ENCODE peak calls at places on chromosome 10, in seven cellular contexts. O is HCT116, U is HepG2, K is GM12878, Q is K562, I is SK-N-SH, Y is H1. L is an unnamed sample.

GRCh38 chr10:49608925-49609282 is 1.2 kb upstream of the SLC18A3 start:
- DNase-seq in Q (no peak), O (no peak), U (no peak), I (no peak), Y (no peak), K (no peak), L (no peak)

GRCh38 chr10:123567984-123568745 is 98.0 kb upstream of the GPR26 start:
- DNase-seq in Q (no peak), Y (no peak), K (no peak), U (no peak), O (no peak), I (no peak), L (no peak)

GRCh38 chr10:46546591-46547330 is 9.7 kb downstream of the GPRIN2 start:
- DNase-seq in K (no peak), I (no peak), U (no peak), Q (no peak), O (no peak), Y (no peak), L (no peak)

GRCh38 chr10:29849434-29849833 is 210.0 kb downstream of the JCAD start:
- DNase-seq in U (no peak), O (no peak), I (peak), Q (no peak), Y (no peak), K (no peak), L (no peak)

GRCh38 chr10:115772606-115773005 is 500.4 kb downstream of the GFRA1 start:
- DNase-seq in O (no peak), U (no peak), K (no peak), I (no peak), Q (no peak), Y (no peak), L (no peak)

GRCh38 chr10:109940117-109940516 is 16.8 kb upstream of the XPNPEP1 start:
- DNase-seq in Q (no peak), I (no peak), U (no peak), O (no peak), Y (no peak), K (no peak), L (no peak)

GRCh38 chr10:121800146-121800545 is 127.7 kb downstream of the ATE1 start:
- DNase-seq in Q (no peak), I (no peak), Y (no peak), K (no peak), O (no peak), U (no peak), L (no peak)

GRCh38 chr10:101287922-101288638 is 58.8 kb upstream of the LBX1 start:
- DNase-seq in Q (peak), U (peak), O (peak), K (no peak), I (peak), Y (no peak), L (no peak)

GRCh38 chr10:33422779-33423520 is 88.5 kb upstream of the NRP1 start:
- DNase-seq in I (no peak), U (no peak), Q (no peak), K (no peak), O (no peak), Y (no peak), L (no peak)

GRCh38 chr10:128853537-128853936 is 613.5 kb upstream of the MGMT start:
- DNase-seq in Q (no peak), O (no peak), I (no peak), U (no peak), Y (no peak), K (no peak), L (no peak)

GRCh38 chr10:62614389-62615157 is 189.9 kb upstream of the ADO start:
- DNase-seq in U (no peak), O (no peak), Q (no peak), K (peak), Y (no peak), I (no peak), L (no peak)

GRCh38 chr10:121357323-121357835 is 240.9 kb downstream of the FGFR2 start:
- DNase-seq in O (no peak), Q (no peak), K (no peak), I (peak), U (no peak), Y (no peak), L (no peak)

GRCh38 chr10:14723052-14723689 is 51.5 kb downstream of the FAM107B start:
- DNase-seq in Y (no peak), O (no peak), K (no peak), Q (no peak), I (no peak), U (no peak), L (no peak)

GRCh38 chr10:70191906-70192305 is 21.6 kb upstream of the SAR1A start:
- DNase-seq in O (no peak), Q (no peak), K (no peak), I (no peak), Y (no peak), U (no peak), L (no peak)

GRCh38 chr10:26697163-26697921 is at the start of gene PDSS1:
- DNase-seq in K (peak), I (peak), O (peak), Y (no peak), U (peak), Q (peak), L (peak)

GRCh38 chr10:54796876-54797275 is 4.2 kb downstream of the PCDH15 start:
- DNase-seq in O (no peak), Y (no peak), U (no peak), I (no peak), Q (no peak), K (no peak), L (no peak)

GRCh38 chr10:103504181-103504783 is 10.8 kb downstream of the NEURL1 start:
- DNase-seq in I (peak), U (peak), Y (no peak), K (peak), O (peak), Q (peak), L (no peak)

GRCh38 chr10:96043895-96044580 is 655 bp downstream of the CCNJ start:
- DNase-seq in Q (peak), O (no peak), U (peak), Y (no peak), I (peak), K (no peak), L (peak)

GRCh38 chr10:132926070-132926469 is 16.3 kb downstream of the CFAP46 start:
- DNase-seq in Q (no peak), K (no peak), Y (no peak), U (no peak), O (no peak), I (peak), L (no peak)

GRCh38 chr10:69684020-69684980 is 54.3 kb downstream of the FAM241B start:
- DNase-seq in I (peak), Y (no peak), Q (no peak), U (peak), K (no peak), O (no peak), L (no peak)

GRCh38 chr10:132319853-132320669 is 11.9 kb upstream of the LRRC27 start:
- DNase-seq in Q (peak), Y (no peak), I (no peak), O (no peak), K (peak), U (peak), L (peak)

GRCh38 chr10:97889461-97890265 is 40.0 kb downstream of the GOLGA7B start:
- DNase-seq in K (no peak), Y (peak), U (no peak), I (peak), O (peak), Q (peak), L (no peak)

GRCh38 chr10:116809528-116810500 is 39.5 kb upstream of the ENO4 start:
- DNase-seq in O (peak), Q (peak), U (peak), I (peak), K (no peak), Y (no peak), L (peak)

GRCh38 chr10:34679177-34679576 is 135.9 kb downstream of the PARD3 start:
- DNase-seq in O (no peak), U (no peak), K (no peak), Q (no peak), Y (no peak), I (no peak), L (peak)

GRCh38 chr10:46549171-46550075 is 7.0 kb downstream of the GPRIN2 start:
- DNase-seq in Y (no peak), Q (no peak), K (no peak), O (no peak), I (peak), U (no peak), L (no peak)

GRCh38 chr10:97399843-97400545 is 1.1 kb downstream of the RRP12 start:
- DNase-seq in O (peak), Q (peak), Y (no peak), K (no peak), U (peak), I (peak), L (peak)

GRCh38 chr10:114301177-114301576 is 62.1 kb downstream of the VWA2 start:
- DNase-seq in Q (peak), Y (no peak), I (no peak), O (no peak), K (no peak), U (no peak), L (no peak)

GRCh38 chr10:118850418-118851061 is 95.8 kb upstream of the CACUL1 start:
- DNase-seq in K (no peak), Q (peak), U (peak), I (peak), Y (peak), O (peak), L (no peak)

GRCh38 chr10:125629758-125630376 is 53.1 kb downstream of the TEX36 start:
- DNase-seq in O (peak), U (peak), K (no peak), Q (peak), Y (no peak), I (peak), L (peak)

GRCh38 chr10:118531105-118531851 is 64.2 kb downstream of the PRLHR start:
- DNase-seq in U (no peak), O (no peak), K (no peak), Y (no peak), Q (no peak), I (no peak), L (no peak)

GRCh38 chr10:34969171-34969570 is 121.0 kb downstream of the CUL2 start:
- DNase-seq in Y (no peak), U (no peak), Q (no peak), O (no peak), K (no peak), I (no peak), L (no peak)

GRCh38 chr10:62130948-62131347 is 137.7 kb downstream of the RTKN2 start:
- DNase-seq in I (no peak), Q (no peak), U (no peak), Y (no peak), O (no peak), K (no peak), L (no peak)

GRCh38 chr10:86648706-86649426 is 5.5 kb upstream of the OPN4 start:
- DNase-seq in K (no peak), I (peak), Q (no peak), Y (no peak), U (no peak), O (no peak), L (no peak)

GRCh38 chr10:53770903-53771302 is 998.3 kb upstream of the MBL2 start:
- DNase-seq in I (peak), K (no peak), U (no peak), Q (no peak), Y (no peak), O (no peak), L (no peak)

GRCh38 chr10:21100871-21101514 is 203.9 kb upstream of the NEBL start:
- DNase-seq in K (no peak), I (no peak), O (no peak), U (no peak), Q (no peak), Y (no peak), L (no peak)

GRCh38 chr10:689433-690226 is at the start of gene DIP2C:
- DNase-seq in I (peak), Q (no peak), U (peak), Y (no peak), K (no peak), O (peak), L (peak)

GRCh38 chr10:132961-133898 is 2.0 kb upstream of the ZMYND11 start:
- DNase-seq in I (no peak), Y (no peak), K (no peak), O (no peak), U (peak), Q (no peak), L (no peak)

GRCh38 chr10:3935141-3935540 is 150.1 kb upstream of the KLF6 start:
- DNase-seq in Y (no peak), K (peak), O (no peak), U (no peak), Q (no peak), I (no peak), L (no peak)
- TF ChIP-seq JUND in Y (no peak), K (peak), O (no peak), U (no peak), Q (no peak), I (no peak), L (no peak)

DNA sequence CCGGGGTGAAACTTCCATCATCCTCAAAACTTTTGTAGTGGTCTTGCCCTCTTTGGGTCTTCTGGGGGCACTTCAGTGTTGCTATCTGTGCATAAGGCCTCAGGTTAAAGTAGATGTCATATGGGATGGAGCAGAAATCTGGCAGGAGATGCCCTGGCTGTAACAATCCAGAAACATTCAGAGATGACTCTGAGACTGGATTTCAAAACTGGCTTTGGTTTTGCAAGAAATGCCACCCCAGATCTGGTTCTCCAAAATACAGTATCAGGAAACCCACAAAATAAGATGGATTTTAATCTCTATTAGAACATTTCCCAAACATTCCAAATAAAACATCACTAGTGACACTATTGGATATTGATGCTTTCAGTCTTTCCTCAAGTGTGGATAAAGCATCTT is 191.5 kb downstream of the REEP3 start:
- DNase-seq in O (no peak), K (no peak), U (no peak), Q (no peak), Y (no peak), I (no peak), L (no peak)
- TF ChIP-seq JUND in O (no peak), K (no peak), U (no peak), Q (no peak), Y (no peak), I (no peak), L (no peak)

DNA sequence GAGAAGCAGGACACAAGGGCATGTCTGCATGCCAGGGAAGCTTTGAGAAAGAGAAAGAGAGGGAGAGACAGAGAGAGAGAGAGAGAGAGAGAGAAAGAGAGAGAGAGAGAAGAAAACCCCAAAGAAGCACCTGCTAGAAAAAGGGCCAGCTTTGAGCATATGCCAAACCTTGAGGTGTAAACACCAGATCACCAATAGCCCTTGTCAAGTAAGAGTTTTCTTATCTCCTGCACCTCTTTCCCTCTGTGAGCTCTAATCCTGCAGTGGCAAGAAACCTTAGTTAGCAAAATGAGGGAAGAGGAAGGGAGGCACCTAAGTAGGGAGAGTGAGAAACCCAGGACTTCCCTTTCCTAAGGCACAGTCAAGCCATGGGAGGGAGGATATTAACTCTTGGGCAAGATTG is 11.3 kb upstream of the TRDMT1 start:
- DNase-seq in I (no peak), O (no peak), Q (no peak), U (no peak), Y (no peak), K (no peak), L (no peak)
- TF ChIP-seq JUND in I (no peak), O (no peak), Q (no peak), U (no peak), Y (no peak), K (no peak), L (no peak)

GRCh38 chr10:58444336-58444735 is 59.1 kb downstream of the TFAM start:
- DNase-seq in U (no peak), Y (no peak), O (no peak), K (no peak), Q (no peak), I (no peak), L (no peak)
- TF ChIP-seq JUND in U (no peak), Y (no peak), O (no peak), K (no peak), Q (no peak), I (no peak), L (no peak)

GRCh38 chr10:130479906-130480305 is 343.7 kb downstream of the GLRX3 start:
- DNase-seq in O (no peak), U (no peak), K (no peak), Q (no peak), Y (no peak), I (no peak), L (no peak)
- TF ChIP-seq JUND in O (no peak), U (no peak), K (no peak), Q (no peak), Y (no peak), I (no peak), L (no peak)

DNA sequence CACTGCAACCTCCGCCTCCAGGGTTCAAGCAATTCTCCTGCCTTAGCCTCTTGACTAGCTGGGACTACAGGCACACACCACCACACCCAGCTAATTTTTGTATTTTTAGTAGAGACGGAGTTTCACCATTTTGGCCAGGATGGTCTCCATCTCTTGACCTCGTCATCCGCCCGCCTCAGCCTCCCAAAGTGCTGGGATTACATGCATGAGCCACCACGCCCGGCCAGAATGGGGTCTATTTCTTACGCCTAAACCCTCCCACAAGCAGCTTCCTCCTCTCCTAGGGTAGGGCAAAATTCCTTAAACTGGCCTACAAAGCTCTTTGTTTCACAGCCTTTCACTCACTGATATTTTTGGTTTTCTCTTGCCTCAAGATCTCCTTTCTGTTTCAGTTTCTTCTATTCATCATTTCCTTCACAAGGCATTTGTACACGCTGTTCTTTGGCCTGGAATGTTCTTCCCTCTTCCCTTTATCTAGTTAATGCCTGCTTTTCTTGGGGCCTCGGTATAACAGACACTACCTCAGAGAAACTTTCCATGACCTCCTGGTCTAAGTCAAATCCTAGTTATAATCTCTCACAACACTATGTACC is 6.7 kb downstream of the CPEB3 start:
- DNase-seq in U (no peak), K (no peak), Y (no peak), I (no peak), O (no peak), Q (no peak), L (no peak)
- TF ChIP-seq JUND in U (no peak), K (no peak), Y (no peak), I (no peak), O (no peak), Q (no peak), L (no peak)

GRCh38 chr10:71873582-71874182 is 22.6 kb upstream of the PSAP start:
- DNase-seq in Q (no peak), O (no peak), I (no peak), K (peak), U (no peak), Y (no peak), L (no peak)

GRCh38 chr10:71865561-71866041 is 14.6 kb upstream of the PSAP start:
- DNase-seq in Q (no peak), O (no peak), K (no peak), I (no peak), Y (no peak), U (no peak), L (no peak)

GRCh38 chr10:71864861-71865473 is 13.9 kb upstream of the PSAP start:
- DNase-seq in O (no peak), Y (no peak), I (no peak), K (no peak), U (no peak), Q (no peak), L (no peak)

GRCh38 chr10:71863203-71863602 is 12.2 kb upstream of the PSAP start:
- DNase-seq in U (no peak), O (no peak), I (no peak), Y (no peak), Q (no peak), K (no peak), L (no peak)

GRCh38 chr10:71868192-71868697 is 17.2 kb upstream of the PSAP start:
- DNase-seq in O (no peak), I (peak), Q (peak), K (no peak), Y (no peak), U (peak), L (no peak)
- TF ChIP-seq JUND in O (no peak), I (no peak), Q (peak), K (no peak), Y (no peak), U (no peak), L (no peak)

DNA sequence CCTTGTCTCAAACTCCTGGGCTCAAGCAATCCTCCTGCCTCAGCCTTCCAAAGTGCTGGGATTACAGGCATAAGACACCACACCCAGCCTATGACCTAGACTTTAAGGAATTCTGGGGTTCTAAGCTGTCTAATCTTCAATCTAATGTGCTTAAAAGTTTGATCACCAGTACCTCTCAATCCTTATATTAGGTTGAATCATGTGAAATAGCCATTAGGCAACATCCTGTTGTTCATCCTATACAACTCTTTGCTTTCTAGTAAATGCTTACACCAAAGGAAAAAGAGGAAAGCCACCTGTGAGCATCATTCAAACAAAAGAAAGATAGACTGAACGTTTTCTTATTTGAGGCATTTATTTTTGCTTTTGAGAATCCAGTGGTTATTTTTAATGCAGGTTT is 56.0 kb downstream of the ATOH7 start:
- DNase-seq in U (no peak), O (no peak), Y (no peak), Q (no peak), I (no peak), K (no peak), L (no peak)
- TF ChIP-seq JUND in U (no peak), O (no peak), Y (no peak), Q (no peak), I (no peak), K (no peak), L (no peak)

GRCh38 chr10:77837248-77837924 is 89.2 kb downstream of the DLG5 start:
- DNase-seq in Y (no peak), K (peak), I (peak), Q (peak), U (no peak), O (no peak), L (no peak)

GRCh38 chr10:77840636-77841035 is 85.9 kb downstream of the DLG5 start:
- DNase-seq in Y (no peak), O (no peak), I (no peak), Q (no peak), U (no peak), K (no peak), L (no peak)

GRCh38 chr10:77835669-77836086 is 90.9 kb downstream of the DLG5 start:
- DNase-seq in Y (no peak), K (no peak), U (no peak), Q (no peak), I (no peak), O (no peak), L (no peak)

GRCh38 chr10:77836299-77836820 is 90.2 kb downstream of the DLG5 start:
- DNase-seq in Y (no peak), K (peak), I (no peak), U (no peak), O (no peak), Q (peak), L (peak)

GRCh38 chr10:77837925-77838595 is 88.5 kb downstream of the DLG5 start:
- DNase-seq in Y (no peak), U (no peak), K (no peak), O (no peak), I (no peak), Q (no peak), L (no peak)
- TF ChIP-seq JUND in Y (no peak), U (no peak), K (no peak), O (no peak), I (no peak), Q (no peak), L (no peak)